ENCODE peak calls at places on chromosomes 16 and 17, in eight cellular contexts. X is A549; V is IMR-90; W is CD8-positive, alpha-beta T cell; M is GM23248; T is CD8-positive, alpha-beta memory T cell; O is heart right ventricle; C is uterus. R is an unnamed sample.
A peak's percentile ranks its signal among the peaks of the same experiment; 100 is the strongest.

GRCh38 chr17:42908872-42909700 is 8.5 kb downstream of the G6PC1 start:
- DNase-seq in X (no peak), V (peak; percentile 61), W (no peak), M (no peak), T (no peak), O (no peak), C (no peak), R (no peak)

GRCh38 chr16:88034770-88035169 is 83.5 kb downstream of the BANP start:
- DNase-seq in X (no peak), V (peak; percentile 65), W (no peak), M (no peak), T (no peak), O (no peak), C (no peak), R (no peak)

GRCh38 chr16:11669380-11670146 is 1.3 kb downstream of the SNN start:
- DNase-seq in X (no peak), V (peak; percentile 16), W (no peak), M (peak; percentile 64), T (no peak), O (peak; percentile 66), C (no peak), R (peak; percentile 59)

GRCh38 chr17:10681866-10682446 is 15.4 kb downstream of the SCO1 start:
- DNase-seq in X (no peak), V (peak; percentile 54), W (no peak), M (peak; percentile 47), T (no peak), O (no peak), C (no peak), R (no peak)

GRCh38 chr16:31061126-31061812 is 12.8 kb downstream of the ZNF668 start:
- DNase-seq in X (no peak), V (no peak), W (no peak), M (no peak), T (no peak), O (no peak), C (no peak), R (no peak)

GRCh38 chr17:57587201-57587870 is 157.8 kb downstream of the CCDC182 start:
- DNase-seq in X (no peak), V (no peak), W (no peak), M (no peak), T (no peak), O (no peak), C (no peak), R (no peak)

GRCh38 chr16:83699817-83700216 is 108.0 kb upstream of the HSBP1 start:
- DNase-seq in X (no peak), V (no peak), W (no peak), M (no peak), T (no peak), O (no peak), C (no peak), R (no peak)

GRCh38 chr17:43359469-43360105 is 39.2 kb upstream of the ARL4D start:
- DNase-seq in X (no peak), V (no peak), W (no peak), M (no peak), T (no peak), O (no peak), C (no peak), R (no peak)

GRCh38 chr17:42653179-42654124 is 5.6 kb upstream of the TUBG2 start:
- DNase-seq in X (no peak), V (peak; percentile 54), W (no peak), M (peak; percentile 87), T (no peak), O (peak; percentile 57), C (peak; percentile 80), R (peak; percentile 72)

DNA sequence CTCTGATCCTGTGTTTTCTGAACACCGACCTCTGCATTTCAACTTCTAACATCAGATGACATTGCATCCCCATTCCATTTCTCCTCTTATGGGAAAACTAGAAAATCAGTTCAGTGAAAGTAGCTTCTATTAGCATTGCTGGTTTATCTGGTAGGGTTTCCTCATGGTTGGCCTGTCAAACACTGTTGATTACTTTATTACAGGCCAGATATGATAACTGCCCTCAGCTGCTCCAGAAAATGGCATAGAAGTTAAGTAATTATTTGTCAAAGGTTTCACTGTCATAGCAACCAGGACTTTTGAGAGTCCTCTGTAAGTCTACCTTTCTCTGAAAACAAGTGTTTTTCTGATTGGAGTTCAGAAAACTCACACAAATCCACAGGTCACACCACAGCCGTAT is 3.0 kb downstream of the GFOD2 start:
- DNase-seq in X (no peak), V (no peak), W (no peak), M (no peak), T (no peak), O (no peak), C (no peak), R (no peak)
- H3K4me1 ChIP-seq in X (peaks cover 15% of the 10 kb centered on the region), V (peaks cover 6% of the 10 kb centered on the region), W (peaks cover 15% of the 10 kb centered on the region), M (peaks cover 18% of the 10 kb centered on the region), T (peaks cover 19% of the 10 kb centered on the region), O (peaks cover 19% of the 10 kb centered on the region), C (no peaks in the 10 kb centered on the region), R (peaks cover 34% of the 10 kb centered on the region)

DNA sequence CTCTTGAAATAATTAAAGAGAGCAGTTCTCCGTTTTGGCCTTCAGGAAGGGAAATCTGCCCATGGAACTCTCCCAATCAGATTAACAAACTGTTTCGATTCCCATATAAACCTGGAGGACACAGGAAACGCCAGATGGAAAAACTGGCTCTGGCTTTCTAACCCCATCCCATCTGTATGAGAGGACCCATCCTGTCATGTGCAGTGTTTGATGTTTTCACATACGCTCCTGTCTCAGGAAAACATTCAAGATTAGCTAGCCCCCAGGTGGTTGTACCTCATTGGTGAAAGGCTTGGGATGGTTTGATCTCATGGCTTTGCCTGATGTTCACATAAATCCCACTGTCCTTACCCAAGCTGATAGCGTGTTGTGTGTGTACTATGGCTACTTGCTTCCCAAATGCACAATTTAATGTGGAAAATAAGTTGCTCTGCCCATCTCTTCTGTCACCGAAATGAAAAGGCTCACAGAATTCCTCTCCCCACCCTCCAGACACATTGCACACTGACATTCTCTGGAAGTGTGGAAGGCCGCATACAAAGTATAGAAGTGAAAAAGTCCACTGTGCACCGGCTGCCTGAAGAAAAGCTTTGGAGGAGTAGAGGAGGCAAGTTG is 18.2 kb upstream of the ERN1 start:
- DNase-seq in X (peak; percentile 25), V (no peak), W (no peak), M (peak; percentile 23), T (no peak), O (peak; percentile 54), C (no peak), R (no peak)
- H3K27ac ChIP-seq in X (peak overlapping the region; percentile 98), V (no peak overlapping the region), W (no peak overlapping the region), M (peak overlapping the region; percentile 91), T (no peak overlapping the region), O (peak overlapping the region; percentile 99), C (peak overlapping the region; percentile 92), R (peak overlapping the region; percentile 98)

GRCh38 chr16:85522517-85522841 is 90.6 kb upstream of the GSE1 start:
- DNase-seq in X (no peak), V (no peak), W (no peak), M (no peak), T (no peak), O (no peak), C (no peak), R (no peak)

GRCh38 chr16:85519540-85520231 is 93.4 kb upstream of the GSE1 start:
- DNase-seq in X (no peak), V (no peak), W (no peak), M (no peak), T (no peak), O (no peak), C (no peak), R (no peak)

GRCh38 chr16:85521737-85522042 is 91.4 kb upstream of the GSE1 start:
- DNase-seq in X (no peak), V (no peak), W (no peak), M (no peak), T (no peak), O (no peak), C (no peak), R (no peak)

GRCh38 chr16:85522842-85523601 is 90.1 kb upstream of the GSE1 start:
- DNase-seq in X (no peak), V (peak; percentile 24), W (no peak), M (peak; percentile 32), T (no peak), O (peak; percentile 64), C (peak; percentile 44), R (no peak)

GRCh38 chr16:85520853-85521736 is 92.0 kb upstream of the GSE1 start:
- DNase-seq in X (no peak), V (no peak), W (no peak), M (no peak), T (no peak), O (no peak), C (no peak), R (no peak)
- H3K4me1 ChIP-seq in X (peaks cover 38% of the 10 kb centered on the region), V (peaks cover 25% of the 10 kb centered on the region), W (peaks cover 4% of the 10 kb centered on the region), M (peaks cover 5% of the 10 kb centered on the region), T (peaks cover 8% of the 10 kb centered on the region), O (peaks cover 26% of the 10 kb centered on the region), C (no peaks in the 10 kb centered on the region), R (peaks cover 31% of the 10 kb centered on the region)

GRCh38 chr16:70688266-70688742 is 2.5 kb upstream of the MTSS2 start:
- DNase-seq in X (no peak), V (peak; percentile 59), W (no peak), M (peak; percentile 60), T (no peak), O (no peak), C (peak; percentile 76), R (peak; percentile 70)

GRCh38 chr16:70689035-70689969 is 3.4 kb upstream of the MTSS2 start:
- DNase-seq in X (no peak), V (no peak), W (no peak), M (no peak), T (no peak), O (peak; percentile 69), C (no peak), R (peak; percentile 64)

GRCh38 chr16:70686376-70687171 is 721 bp upstream of the MTSS2 start:
- DNase-seq in X (no peak), V (no peak), W (no peak), M (no peak), T (no peak), O (no peak), C (no peak), R (no peak)

GRCh38 chr16:70687172-70687531 is 1.3 kb upstream of the MTSS2 start:
- DNase-seq in X (no peak), V (no peak), W (no peak), M (no peak), T (no peak), O (no peak), C (no peak), R (no peak)

DNA sequence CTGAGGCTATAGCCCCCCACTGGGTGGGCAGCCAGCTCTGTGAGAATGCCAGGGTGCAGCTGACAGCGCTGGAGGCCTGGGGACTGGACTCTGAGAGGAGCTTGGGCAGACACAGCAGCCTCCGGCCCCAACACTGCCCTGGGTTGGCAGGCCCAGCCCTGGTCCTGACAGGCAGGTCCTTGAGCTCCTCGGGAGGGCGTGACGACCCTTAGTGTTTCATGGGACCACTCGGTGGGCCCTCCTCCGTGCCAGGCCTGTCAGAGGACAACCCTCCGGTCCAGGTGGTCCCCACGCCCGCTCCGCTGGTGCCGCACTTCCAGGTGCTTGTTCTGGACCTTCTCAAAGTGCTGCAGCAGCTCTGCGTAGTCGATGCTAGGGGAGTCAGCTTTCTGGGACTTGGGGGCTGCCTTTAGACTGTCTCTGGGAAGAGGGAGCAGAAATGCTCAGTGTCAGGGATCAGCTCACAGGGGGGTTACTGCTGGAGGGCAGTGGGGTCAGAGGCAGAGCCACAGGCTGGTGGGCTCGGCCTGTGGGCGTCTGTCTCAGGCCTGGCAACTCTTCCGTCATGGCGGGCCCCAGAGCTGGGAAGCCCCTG is 1.9 kb upstream of the MTSS2 start:
- DNase-seq in X (no peak), V (no peak), W (no peak), M (no peak), T (no peak), O (no peak), C (no peak), R (no peak)
- H3K27ac ChIP-seq in X (peak overlapping the region; percentile 97), V (peak overlapping the region; percentile 68), W (no peak overlapping the region), M (peak overlapping the region; percentile 41), T (no peak overlapping the region), O (peak overlapping the region; percentile 85), C (peak overlapping the region; percentile 93), R (peak overlapping the region; percentile 93)

R was measured in left ventricle myocardium inferior.